ENCODE peak calls at places on chromosomes 6 and 20, in six cellular contexts. One of them, this sample, is unnamed.

GRCh38 chr20:63058696-63059335 is 52.1 kb upstream of the BHLHE23 start:
- DNase-seq in NCI-H2081 treated with DMSO at 0.1 percent for 48 hours: no peak
- DNase-seq in H4: no peak
- DNase-seq in neural crest cell: no peak
- DNase-seq in NCI-H1417: no peak
- DNase-seq in cardiac muscle cell: no peak
- DNase-seq in this sample: no peak

GRCh38 chr6:142009647-142010046 is 123.1 kb upstream of the GJE1 start:
- DNase-seq in NCI-H2081 treated with DMSO at 0.1 percent for 48 hours: no peak
- DNase-seq in H4: no peak
- DNase-seq in neural crest cell: no peak
- DNase-seq in NCI-H1417: no peak
- DNase-seq in cardiac muscle cell: peak; percentile 83
- DNase-seq in this sample: peak; percentile 17

GRCh38 chr6:6026513-6027205 is 19.9 kb upstream of the NRN1 start:
- DNase-seq in NCI-H2081 treated with DMSO at 0.1 percent for 48 hours: no peak
- DNase-seq in H4: no peak
- DNase-seq in neural crest cell: no peak
- DNase-seq in NCI-H1417: no peak
- DNase-seq in cardiac muscle cell: no peak
- DNase-seq in this sample: no peak

GRCh38 chr6:18155864-18156396 is 708 bp downstream of the KDM1B start:
- DNase-seq in NCI-H2081 treated with DMSO at 0.1 percent for 48 hours: peak; percentile 50
- DNase-seq in H4: peak; percentile 41
- DNase-seq in neural crest cell: peak; percentile 18
- DNase-seq in NCI-H1417: peak; percentile 59
- DNase-seq in cardiac muscle cell: peak; percentile 31
- DNase-seq in this sample: peak; percentile 28

GRCh38 chr6:41884957-41885356 is 10.2 kb downstream of the USP49 start:
- DNase-seq in NCI-H2081 treated with DMSO at 0.1 percent for 48 hours: no peak
- DNase-seq in H4: no peak
- DNase-seq in neural crest cell: no peak
- DNase-seq in NCI-H1417: no peak
- DNase-seq in cardiac muscle cell: no peak
- DNase-seq in this sample: no peak

GRCh38 chr20:45944151-45944964 is 9.9 kb downstream of the PCIF1 start:
- DNase-seq in NCI-H2081 treated with DMSO at 0.1 percent for 48 hours: no peak
- DNase-seq in H4: peak; percentile 43
- DNase-seq in neural crest cell: no peak
- DNase-seq in NCI-H1417: no peak
- DNase-seq in cardiac muscle cell: peak; percentile 33
- DNase-seq in this sample: no peak

GRCh38 chr20:57693670-57694329 is 16.0 kb downstream of the PMEPA1 start:
- DNase-seq in NCI-H2081 treated with DMSO at 0.1 percent for 48 hours: no peak
- DNase-seq in H4: no peak
- DNase-seq in neural crest cell: no peak
- DNase-seq in NCI-H1417: no peak
- DNase-seq in cardiac muscle cell: no peak
- DNase-seq in this sample: no peak

GRCh38 chr20:23049201-23049932 is at the start of gene THBD:
- DNase-seq in NCI-H2081 treated with DMSO at 0.1 percent for 48 hours: no peak
- DNase-seq in H4: no peak
- DNase-seq in neural crest cell: no peak
- DNase-seq in NCI-H1417: no peak
- DNase-seq in cardiac muscle cell: peak; percentile 55
- DNase-seq in this sample: no peak

GRCh38 chr6:106600329-106600728 is 29.0 kb downstream of the RTN4IP1 start:
- DNase-seq in NCI-H2081 treated with DMSO at 0.1 percent for 48 hours: no peak
- DNase-seq in H4: no peak
- DNase-seq in neural crest cell: no peak
- DNase-seq in NCI-H1417: no peak
- DNase-seq in cardiac muscle cell: no peak
- DNase-seq in this sample: no peak

GRCh38 chr6:7268362-7269310 is 44.4 kb downstream of the SSR1 start:
- DNase-seq in NCI-H2081 treated with DMSO at 0.1 percent for 48 hours: no peak
- DNase-seq in H4: no peak
- DNase-seq in neural crest cell: no peak
- DNase-seq in NCI-H1417: no peak
- DNase-seq in cardiac muscle cell: no peak
- DNase-seq in this sample: no peak

GRCh38 chr6:16671302-16672289 is 89.7 kb downstream of the ATXN1 start:
- DNase-seq in NCI-H2081 treated with DMSO at 0.1 percent for 48 hours: no peak
- DNase-seq in H4: no peak
- DNase-seq in neural crest cell: no peak
- DNase-seq in NCI-H1417: no peak
- DNase-seq in cardiac muscle cell: no peak
- DNase-seq in this sample: no peak

GRCh38 chr6:168226832-168227434 is 92.6 kb downstream of the DACT2 start:
- DNase-seq in NCI-H2081 treated with DMSO at 0.1 percent for 48 hours: no peak
- DNase-seq in H4: no peak
- DNase-seq in neural crest cell: no peak
- DNase-seq in NCI-H1417: no peak
- DNase-seq in cardiac muscle cell: peak; percentile 27
- DNase-seq in this sample: peak; percentile 76

GRCh38 chr6:10194816-10195639 is 219.8 kb downstream of the TFAP2A start:
- DNase-seq in NCI-H2081 treated with DMSO at 0.1 percent for 48 hours: no peak
- DNase-seq in H4: peak; percentile 17
- DNase-seq in neural crest cell: no peak
- DNase-seq in NCI-H1417: no peak
- DNase-seq in cardiac muscle cell: no peak
- DNase-seq in this sample: no peak

GRCh38 chr20:62141397-62142251 is 1.6 kb downstream of the PSMA7 start:
- DNase-seq in NCI-H2081 treated with DMSO at 0.1 percent for 48 hours: no peak
- DNase-seq in H4: no peak
- DNase-seq in neural crest cell: no peak
- DNase-seq in NCI-H1417: no peak
- DNase-seq in cardiac muscle cell: peak; percentile 34
- DNase-seq in this sample: no peak

GRCh38 chr20:62305149-62305764 is 2.5 kb downstream of the ADRM1 start:
- DNase-seq in NCI-H2081 treated with DMSO at 0.1 percent for 48 hours: no peak
- DNase-seq in H4: peak; percentile 28
- DNase-seq in neural crest cell: no peak
- DNase-seq in NCI-H1417: no peak
- DNase-seq in cardiac muscle cell: no peak
- DNase-seq in this sample: no peak

GRCh38 chr6:48229849-48230248 is 118.9 kb upstream of the PTCHD4 start:
- DNase-seq in NCI-H2081 treated with DMSO at 0.1 percent for 48 hours: no peak
- DNase-seq in H4: no peak
- DNase-seq in neural crest cell: no peak
- DNase-seq in NCI-H1417: no peak
- DNase-seq in cardiac muscle cell: no peak
- DNase-seq in this sample: no peak

GRCh38 chr6:124770131-124770530 is 192.1 kb upstream of the RNF217 start:
- DNase-seq in NCI-H2081 treated with DMSO at 0.1 percent for 48 hours: no peak
- DNase-seq in H4: no peak
- DNase-seq in neural crest cell: no peak
- DNase-seq in NCI-H1417: peak; percentile 47
- DNase-seq in cardiac muscle cell: no peak
- DNase-seq in this sample: no peak

GRCh38 chr6:626236-626635 is 30.7 kb downstream of the HUS1B start:
- DNase-seq in NCI-H2081 treated with DMSO at 0.1 percent for 48 hours: no peak
- DNase-seq in H4: no peak
- DNase-seq in neural crest cell: no peak
- DNase-seq in NCI-H1417: no peak
- DNase-seq in cardiac muscle cell: no peak
- DNase-seq in this sample: no peak

GRCh38 chr6:128518531-128519131 is 1.8 kb downstream of the PTPRK start:
- DNase-seq in NCI-H2081 treated with DMSO at 0.1 percent for 48 hours: no peak
- DNase-seq in H4: no peak
- DNase-seq in neural crest cell: no peak
- DNase-seq in NCI-H1417: no peak
- DNase-seq in cardiac muscle cell: no peak
- DNase-seq in this sample: no peak

GRCh38 chr6:26309731-26310142 is 55.3 kb upstream of the BTN3A2 start:
- DNase-seq in NCI-H2081 treated with DMSO at 0.1 percent for 48 hours: no peak
- DNase-seq in H4: no peak
- DNase-seq in neural crest cell: no peak
- DNase-seq in NCI-H1417: no peak
- DNase-seq in cardiac muscle cell: no peak
- DNase-seq in this sample: no peak

GRCh38 chr6:36387440-36388303 is at the start of gene ETV7:
- DNase-seq in NCI-H2081 treated with DMSO at 0.1 percent for 48 hours: no peak
- DNase-seq in H4: no peak
- DNase-seq in neural crest cell: no peak
- DNase-seq in NCI-H1417: peak; percentile 45
- DNase-seq in cardiac muscle cell: peak; percentile 30
- DNase-seq in this sample: no peak

GRCh38 chr6:149237464-149237863 is 80.0 kb upstream of the TAB2 start:
- DNase-seq in NCI-H2081 treated with DMSO at 0.1 percent for 48 hours: no peak
- DNase-seq in H4: no peak
- DNase-seq in neural crest cell: no peak
- DNase-seq in NCI-H1417: no peak
- DNase-seq in cardiac muscle cell: no peak
- DNase-seq in this sample: no peak

GRCh38 chr20:21702553-21703467 is 2.7 kb upstream of the PAX1 start:
- DNase-seq in NCI-H2081 treated with DMSO at 0.1 percent for 48 hours: no peak
- DNase-seq in H4: peak; percentile 44
- DNase-seq in neural crest cell: peak; percentile 93
- DNase-seq in NCI-H1417: peak; percentile 0
- DNase-seq in cardiac muscle cell: peak; percentile 47
- DNase-seq in this sample: peak; percentile 38

GRCh38 chr6:151723152-151723551 is 84.3 kb upstream of the ESR1 start:
- DNase-seq in NCI-H2081 treated with DMSO at 0.1 percent for 48 hours: no peak
- DNase-seq in H4: no peak
- DNase-seq in neural crest cell: no peak
- DNase-seq in NCI-H1417: no peak
- DNase-seq in cardiac muscle cell: no peak
- DNase-seq in this sample: no peak

GRCh38 chr6:149271348-149272340 is 45.9 kb upstream of the TAB2 start:
- DNase-seq in NCI-H2081 treated with DMSO at 0.1 percent for 48 hours: no peak
- DNase-seq in H4: no peak
- DNase-seq in neural crest cell: no peak
- DNase-seq in NCI-H1417: no peak
- DNase-seq in cardiac muscle cell: peak; percentile 84
- DNase-seq in this sample: no peak

GRCh38 chr6:159720708-159721107 is 6.6 kb upstream of the WTAP start:
- DNase-seq in NCI-H2081 treated with DMSO at 0.1 percent for 48 hours: no peak
- DNase-seq in H4: no peak
- DNase-seq in neural crest cell: no peak
- DNase-seq in NCI-H1417: peak; percentile 36
- DNase-seq in cardiac muscle cell: peak; percentile 34
- DNase-seq in this sample: no peak

GRCh38 chr6:15881150-15881549 is 218.3 kb upstream of the DTNBP1 start:
- DNase-seq in NCI-H2081 treated with DMSO at 0.1 percent for 48 hours: no peak
- DNase-seq in H4: no peak
- DNase-seq in neural crest cell: no peak
- DNase-seq in NCI-H1417: no peak
- DNase-seq in cardiac muscle cell: no peak
- DNase-seq in this sample: no peak

GRCh38 chr6:139029470-139030210 is 1.1 kb downstream of the ABRACL start:
- DNase-seq in NCI-H2081 treated with DMSO at 0.1 percent for 48 hours: no peak
- DNase-seq in H4: peak; percentile 15
- DNase-seq in neural crest cell: peak; percentile 44
- DNase-seq in NCI-H1417: peak; percentile 31
- DNase-seq in cardiac muscle cell: peak; percentile 72
- DNase-seq in this sample: no peak

GRCh38 chr6:99393366-99393697 is 663 bp downstream of the COQ3 start:
- DNase-seq in NCI-H2081 treated with DMSO at 0.1 percent for 48 hours: no peak
- DNase-seq in H4: no peak
- DNase-seq in neural crest cell: no peak
- DNase-seq in NCI-H1417: no peak
- DNase-seq in cardiac muscle cell: no peak
- DNase-seq in this sample: no peak